ENCODE peak calls at places on chromosome 17, in eight cellular contexts. A is astrocyte of the cerebellum; D is frontal cortex; U is activated CD8-positive, alpha-beta memory T cell treated with anti-CD3 and anti-CD28 coated beads, Interleukin-2, amount 50 U/mL, for 4 hours; M is fibroblast of pulmonary artery; H is cardiac muscle cell; Y is H1; E is activated CD8-positive, alpha-beta T cell treated with anti-CD3 and anti-CD28 coated beads for 36 hours. V is an unnamed sample.

GRCh38 chr17:44086364-44087311 is 16.1 kb downstream of the G6PC3 start:
- DNase-seq in A (peak), D (peak), U (peak), M (peak), H (peak), Y (no peak), E (peak), V (peak)

GRCh38 chr17:2685696-2686095 is 25.9 kb downstream of the CLUH start:
- DNase-seq in A (no peak), D (no peak), U (no peak), M (no peak), H (no peak), Y (peak), E (no peak), V (no peak)

GRCh38 chr17:51559778-51560177 is 299.4 kb downstream of the UTP18 start:
- DNase-seq in A (no peak), D (no peak), U (no peak), M (no peak), H (no peak), Y (no peak), E (no peak), V (no peak)

GRCh38 chr17:35241520-35241919 is 1.4 kb upstream of the SLFN5 start:
- DNase-seq in A (no peak), D (no peak), U (peak), M (no peak), H (no peak), Y (no peak), E (peak), V (peak)

GRCh38 chr17:18950944-18951905 is 740 bp upstream of the SLC5A10 start:
- DNase-seq in A (no peak), D (no peak), U (no peak), M (no peak), H (no peak), Y (no peak), E (no peak), V (no peak)

GRCh38 chr17:48724241-48725004 is 1.4 kb downstream of the PRAC2 start:
- DNase-seq in A (peak), D (peak), U (peak), M (peak), H (peak), Y (peak), E (peak), V (peak)

GRCh38 chr17:17841620-17842025 is 4.8 kb upstream of the SREBF1 start:
- DNase-seq in A (no peak), D (no peak), U (no peak), M (no peak), H (no peak), Y (no peak), E (no peak), V (no peak)

GRCh38 chr17:66684256-66684655 is 150.7 kb upstream of the CACNG5 start:
- DNase-seq in A (no peak), D (no peak), U (no peak), M (no peak), H (no peak), Y (no peak), E (no peak), V (no peak)

GRCh38 chr17:80284631-80285030 is 24.0 kb downstream of the RNF213 start:
- DNase-seq in A (no peak), D (no peak), U (no peak), M (no peak), H (no peak), Y (no peak), E (no peak), V (no peak)

GRCh38 chr17:39062846-39063680 is 88.4 kb downstream of the PLXDC1 start:
- DNase-seq in A (peak), D (no peak), U (no peak), M (no peak), H (no peak), Y (no peak), E (no peak), V (no peak)

GRCh38 chr17:18004345-18004744 is 31.7 kb downstream of the DRC3 start:
- DNase-seq in A (no peak), D (no peak), U (no peak), M (no peak), H (no peak), Y (no peak), E (no peak), V (no peak)

GRCh38 chr17:37844977-37845293 is 79.3 kb upstream of the TBC1D3K start:
- DNase-seq in A (no peak), D (no peak), U (no peak), M (no peak), H (no peak), Y (no peak), E (no peak), V (no peak)

GRCh38 chr17:51012538-51012937 is 108.1 kb downstream of the SPAG9 start:
- DNase-seq in A (no peak), D (no peak), U (no peak), M (no peak), H (no peak), Y (no peak), E (no peak), V (no peak)

GRCh38 chr17:4986951-4987766 is at the start of gene CAMTA2:
- DNase-seq in A (no peak), D (peak), U (peak), M (peak), H (peak), Y (peak), E (peak), V (peak)

GRCh38 chr17:74012465-74012864 is 191.0 kb upstream of the RPL38 start:
- DNase-seq in A (no peak), D (no peak), U (no peak), M (no peak), H (no peak), Y (no peak), E (peak), V (no peak)

GRCh38 chr17:2237960-2238359 is 65.6 kb downstream of the SMG6 start:
- DNase-seq in A (no peak), D (no peak), U (no peak), M (no peak), H (no peak), Y (no peak), E (no peak), V (no peak)

GRCh38 chr17:63823659-63824331 is 3.4 kb upstream of the PSMC5 start:
- DNase-seq in A (no peak), D (no peak), U (no peak), M (no peak), H (no peak), Y (no peak), E (no peak), V (no peak)

GRCh38 chr17:33936764-33937163 is 318.3 kb upstream of the CCL2 start:
- DNase-seq in A (no peak), D (no peak), U (no peak), M (no peak), H (no peak), Y (no peak), E (no peak), V (no peak)

GRCh38 chr17:74744714-74745547 is 3.5 kb upstream of the NHERF1 start:
- DNase-seq in A (peak), D (peak), U (peak), M (peak), H (peak), Y (peak), E (peak), V (peak)

GRCh38 chr17:18143044-18143936 is 34.7 kb downstream of the MYO15A start:
- DNase-seq in A (no peak), D (no peak), U (no peak), M (peak), H (peak), Y (peak), E (peak), V (no peak)

GRCh38 chr17:63911657-63912100 is 621 bp upstream of the CSHL1 start:
- DNase-seq in A (no peak), D (peak), U (peak), M (peak), H (peak), Y (peak), E (peak), V (peak)

GRCh38 chr17:47730681-47731080 is 2.4 kb upstream of the TBX21 start:
- DNase-seq in A (no peak), D (no peak), U (no peak), M (no peak), H (no peak), Y (no peak), E (no peak), V (peak)

GRCh38 chr17:81993726-81994592 is 16.5 kb downstream of the ASPSCR1 start:
- DNase-seq in A (no peak), D (no peak), U (no peak), M (no peak), H (no peak), Y (peak), E (no peak), V (no peak)

GRCh38 chr17:2202996-2203575 is 100.5 kb downstream of the SMG6 start:
- DNase-seq in A (no peak), D (no peak), U (no peak), M (no peak), H (no peak), Y (no peak), E (no peak), V (no peak)

GRCh38 chr17:80761421-80761871 is 216.8 kb downstream of the RPTOR start:
- DNase-seq in A (peak), D (no peak), U (peak), M (peak), H (peak), Y (no peak), E (peak), V (peak)

GRCh38 chr17:80503031-80503430 is 26.6 kb upstream of the NPTX1 start:
- DNase-seq in A (no peak), D (no peak), U (no peak), M (no peak), H (no peak), Y (no peak), E (no peak), V (no peak)

GRCh38 chr17:35747540-35748017 is 5.5 kb downstream of the GAS2L2 start:
- DNase-seq in A (peak), D (peak), U (peak), M (peak), H (peak), Y (peak), E (peak), V (peak)

GRCh38 chr17:1532836-1533602 is 16.6 kb upstream of the INPP5K start:
- DNase-seq in A (no peak), D (no peak), U (peak), M (peak), H (peak), Y (peak), E (peak), V (peak)

GRCh38 chr17:80182845-80183223 is 13.0 kb downstream of the CARD14 start:
- DNase-seq in A (no peak), D (no peak), U (no peak), M (no peak), H (no peak), Y (no peak), E (no peak), V (no peak)

GRCh38 chr17:51853857-51854256 is 304.7 kb downstream of the CA10 start:
- DNase-seq in A (no peak), D (no peak), U (no peak), M (no peak), H (no peak), Y (no peak), E (no peak), V (no peak)

GRCh38 chr17:27540300-27541105 is 84.3 kb downstream of the KSR1 start:
- DNase-seq in A (peak), D (peak), U (no peak), M (peak), H (peak), Y (no peak), E (no peak), V (no peak)

GRCh38 chr17:9668532-9668931 is 23.2 kb downstream of the USP43 start:
- DNase-seq in A (peak), D (no peak), U (no peak), M (no peak), H (peak), Y (no peak), E (no peak), V (no peak)

GRCh38 chr17:41615454-41615853 is 2.9 kb upstream of the KRT16 start:
- DNase-seq in A (no peak), D (no peak), U (no peak), M (no peak), H (no peak), Y (no peak), E (no peak), V (no peak)

GRCh38 chr17:55769625-55770000 is 18.8 kb downstream of the PCTP start:
- DNase-seq in A (no peak), D (no peak), U (no peak), M (peak), H (peak), Y (no peak), E (no peak), V (no peak)

V was measured in activated T-cell treated with anti-CD3 and anti-CD28 coated beads, Interleukin-2, amount 50 U/mL, for 24 hours.